ENCODE peak calls at places on chromosomes 13 and 19, in ten cellular contexts. One of them, this sample, is unnamed.
A peak's percentile ranks its signal among the peaks of the same experiment; 100 is the strongest.

GRCh38 chr19:28985201-28985600 is 227.8 kb downstream of the UQCRFS1 start:
- DNase-seq in AG08395: no peak
- DNase-seq in heart left ventricle: no peak
- DNase-seq in H9: no peak
- DNase-seq in esophagus squamous epithelium: no peak
- DNase-seq in H4: no peak
- DNase-seq in NCI-H146: no peak
- DNase-seq in EL: no peak
- DNase-seq in HL-60: no peak
- DNase-seq in astrocyte: no peak
- DNase-seq in this sample: no peak

GRCh38 chr13:85406269-85406975 is 392.8 kb downstream of the SLITRK6 start:
- DNase-seq in AG08395: no peak
- DNase-seq in heart left ventricle: no peak
- DNase-seq in H9: no peak
- DNase-seq in esophagus squamous epithelium: no peak
- DNase-seq in H4: no peak
- DNase-seq in NCI-H146: no peak
- DNase-seq in EL: no peak
- DNase-seq in HL-60: no peak
- DNase-seq in astrocyte: no peak
- DNase-seq in this sample: no peak

GRCh38 chr13:28137556-28137955 is 789 bp upstream of the PAN3 start:
- DNase-seq in AG08395: no peak
- DNase-seq in heart left ventricle: no peak
- DNase-seq in H9: no peak
- DNase-seq in esophagus squamous epithelium: no peak
- DNase-seq in H4: no peak
- DNase-seq in NCI-H146: peak; percentile 71
- DNase-seq in EL: no peak
- DNase-seq in HL-60: no peak
- DNase-seq in astrocyte: no peak
- DNase-seq in this sample: no peak

GRCh38 chr19:19068659-19069509 is 5.1 kb downstream of the SLC25A42 start:
- DNase-seq in AG08395: no peak
- DNase-seq in heart left ventricle: no peak
- DNase-seq in H9: no peak
- DNase-seq in esophagus squamous epithelium: no peak
- DNase-seq in H4: no peak
- DNase-seq in NCI-H146: no peak
- DNase-seq in EL: no peak
- DNase-seq in HL-60: no peak
- DNase-seq in astrocyte: no peak
- DNase-seq in this sample: no peak

GRCh38 chr19:45117167-45117594 is 24.2 kb downstream of the PPP1R37 start:
- DNase-seq in AG08395: no peak
- DNase-seq in heart left ventricle: no peak
- DNase-seq in H9: no peak
- DNase-seq in esophagus squamous epithelium: no peak
- DNase-seq in H4: no peak
- DNase-seq in NCI-H146: peak; percentile 14
- DNase-seq in EL: no peak
- DNase-seq in HL-60: peak; percentile 90
- DNase-seq in astrocyte: peak; percentile 37
- DNase-seq in this sample: peak; percentile 20

GRCh38 chr19:48835734-48836088 is 580 bp downstream of the HSD17B14 start:
- DNase-seq in AG08395: peak; percentile 83
- DNase-seq in heart left ventricle: peak; percentile 91
- DNase-seq in H9: peak; percentile 95
- DNase-seq in esophagus squamous epithelium: peak; percentile 51
- DNase-seq in H4: peak; percentile 85
- DNase-seq in NCI-H146: peak; percentile 92
- DNase-seq in EL: peak; percentile 80
- DNase-seq in HL-60: peak; percentile 93
- DNase-seq in astrocyte: peak; percentile 50
- DNase-seq in this sample: peak; percentile 71

GRCh38 chr13:24074687-24075086 is 85.8 kb upstream of the SPATA13 start:
- DNase-seq in AG08395: no peak
- DNase-seq in heart left ventricle: no peak
- DNase-seq in H9: no peak
- DNase-seq in esophagus squamous epithelium: no peak
- DNase-seq in H4: no peak
- DNase-seq in NCI-H146: no peak
- DNase-seq in EL: no peak
- DNase-seq in HL-60: peak; percentile 68
- DNase-seq in astrocyte: no peak
- DNase-seq in this sample: no peak

GRCh38 chr19:4580021-4580901 is 20.8 kb upstream of the SEMA6B start:
- DNase-seq in AG08395: no peak
- DNase-seq in heart left ventricle: no peak
- DNase-seq in H9: peak; percentile 62
- DNase-seq in esophagus squamous epithelium: no peak
- DNase-seq in H4: no peak
- DNase-seq in NCI-H146: no peak
- DNase-seq in EL: no peak
- DNase-seq in HL-60: no peak
- DNase-seq in astrocyte: no peak
- DNase-seq in this sample: no peak

GRCh38 chr19:41934849-41935374 is 6.7 kb upstream of the ERFL start:
- DNase-seq in AG08395: peak; percentile 84
- DNase-seq in heart left ventricle: peak; percentile 70
- DNase-seq in H9: peak; percentile 89
- DNase-seq in esophagus squamous epithelium: no peak
- DNase-seq in H4: peak; percentile 32
- DNase-seq in NCI-H146: peak; percentile 76
- DNase-seq in EL: peak; percentile 60
- DNase-seq in HL-60: peak; percentile 61
- DNase-seq in astrocyte: no peak
- DNase-seq in this sample: peak; percentile 49

This sample was measured in IMR-90.